ENCODE peak calls at places on chromosomes 11 and 22, in nine cellular contexts. M is stimulated activated CD4-positive, alpha-beta T cell treated with anti-CD3 and anti-CD28 coated beads, Interleukin-1b, Interleukin-23, amount 100 ng/mL, for 1 hour; E is skeletal muscle cell; S is heart right ventricle; P is H7; V is T-helper 2 cell treated with Interferon-gamma antibody and Interleukin-4, amounts not matched to agents 5 μg/mL and 100 μg/mL, for 36 hours; I is NCI-H2029 treated with DMSO at 0.1 percent for 48 hours; Y is Kasumi-1; N is stimulated activated CD8-positive, alpha-beta memory T cell treated with anti-CD3 and anti-CD28 coated beads, Interleukin-4, amount 100 ng/mL, for 4 hours. D is an unnamed sample.

GRCh38 chr11:19218216-19218615 is 16.4 kb upstream of the CSRP3 start:
- DNase-seq in M (no peak), E (no peak), S (no peak), P (no peak), V (no peak), I (no peak), Y (no peak), N (no peak), D (no peak)

GRCh38 chr11:2267871-2268825 is 2.2 kb downstream of the ASCL2 start:
- DNase-seq in M (no peak), E (no peak), S (no peak), P (peak), V (peak), I (no peak), Y (no peak), N (no peak), D (no peak)

GRCh38 chr22:40401981-40402406 is 31.6 kb downstream of the SGSM3 start:
- DNase-seq in M (no peak), E (no peak), S (no peak), P (no peak), V (peak), I (no peak), Y (no peak), N (no peak), D (no peak)

GRCh38 chr11:63920126-63920869 is 3.3 kb upstream of the RCOR2 start:
- DNase-seq in M (no peak), E (no peak), S (peak), P (peak), V (no peak), I (no peak), Y (no peak), N (no peak), D (no peak)

GRCh38 chr11:91731051-91731450 is 493.6 kb upstream of the FAT3 start:
- DNase-seq in M (no peak), E (no peak), S (no peak), P (no peak), V (no peak), I (no peak), Y (no peak), N (no peak), D (no peak)

GRCh38 chr11:44304091-44305084 is 5.6 kb downstream of the ALX4 start:
- DNase-seq in M (no peak), E (no peak), S (no peak), P (peak), V (no peak), I (no peak), Y (no peak), N (no peak), D (no peak)

GRCh38 chr11:76808158-76808557 is 25.0 kb downstream of the TSKU start:
- DNase-seq in M (no peak), E (no peak), S (no peak), P (no peak), V (no peak), I (no peak), Y (no peak), N (no peak), D (no peak)

GRCh38 chr22:37386441-37386840 is 40.8 kb downstream of the ELFN2 start:
- DNase-seq in M (no peak), E (no peak), S (no peak), P (peak), V (no peak), I (no peak), Y (no peak), N (no peak), D (no peak)

GRCh38 chr11:70486026-70486415 is 87.7 kb downstream of the CTTN start:
- DNase-seq in M (no peak), E (no peak), S (no peak), P (no peak), V (no peak), I (no peak), Y (no peak), N (no peak), D (no peak)

GRCh38 chr11:83292709-83293435 is 6.7 kb upstream of the CCDC90B start:
- DNase-seq in M (no peak), E (peak), S (no peak), P (peak), V (peak), I (no peak), Y (peak), N (no peak), D (no peak)

GRCh38 chr11:19789840-19790710 is 77.4 kb downstream of the NAV2 start:
- DNase-seq in M (no peak), E (peak), S (no peak), P (no peak), V (no peak), I (no peak), Y (no peak), N (no peak), D (no peak)

GRCh38 chr11:2673250-2673610 is 26.6 kb downstream of the KCNQ1OT1 start:
- DNase-seq in M (no peak), E (no peak), S (no peak), P (no peak), V (no peak), I (no peak), Y (no peak), N (no peak), D (no peak)

GRCh38 chr11:105071060-105071732 is 26.1 kb upstream of the CARD16 start:
- DNase-seq in M (no peak), E (no peak), S (no peak), P (no peak), V (no peak), I (no peak), Y (no peak), N (no peak), D (no peak)

GRCh38 chr11:35615911-35616900 is 2.1 kb upstream of the FJX1 start:
- DNase-seq in M (no peak), E (no peak), S (no peak), P (peak), V (no peak), I (peak), Y (peak), N (no peak), D (no peak)

GRCh38 chr11:57647368-57647767 is 2.3 kb downstream of the YPEL4 start:
- DNase-seq in M (no peak), E (no peak), S (no peak), P (peak), V (no peak), I (no peak), Y (peak), N (no peak), D (no peak)

GRCh38 chr11:108912587-108912986 is 247.7 kb downstream of the DDX10 start:
- DNase-seq in M (no peak), E (no peak), S (no peak), P (no peak), V (no peak), I (no peak), Y (no peak), N (no peak), D (no peak)